ENCODE peak calls at places on chromosomes 4 and X, in seven cellular contexts. I, H, L, C, X, G and B are unnamed samples.

GRCh38 chr4:74109894-74110605 is 11.1 kb upstream of the CXCL2 start:
- DNase-seq in X (no peak), I (no peak), G (no peak), C (peak; percentile 81), L (no peak), H (no peak), B (peak; percentile 98)

GRCh38 chrX:119238557-119238956 is 2.5 kb downstream of the PGRMC1 start:
- DNase-seq in G (no peak), C (peak; percentile 2), I (no peak), H (no peak), X (no peak), L (no peak), B (peak; percentile 40)

GRCh38 chrX:108139303-108139702 is 47.7 kb downstream of the ATG4A start:
- DNase-seq in I (no peak), H (no peak), G (no peak), X (no peak), C (peak; percentile 5), L (no peak), B (peak; percentile 12)

GRCh38 chr4:153929651-153930050 is 140.8 kb upstream of the SFRP2 start:
- DNase-seq in H (no peak), L (no peak), I (no peak), G (no peak), C (no peak), X (no peak), B (no peak)

GRCh38 chr4:176789955-176790354 is 2.8 kb downstream of the VEGFC start:
- DNase-seq in H (no peak), L (peak; percentile 26), G (no peak), I (no peak), X (no peak), C (peak; percentile 89), B (peak; percentile 92)

GRCh38 chr4:79987401-79987800 is 85.6 kb downstream of the ANTXR2 start:
- DNase-seq in G (no peak), I (no peak), C (no peak), L (no peak), H (no peak), X (no peak), B (no peak)

GRCh38 chr4:3705236-3705987 is 60.8 kb upstream of the ADRA2C start:
- DNase-seq in X (no peak), C (no peak), H (no peak), I (no peak), G (peak; percentile 6), L (no peak), B (no peak)

GRCh38 chr4:81069706-81070331 is 39.3 kb downstream of the BMP3 start:
- DNase-seq in I (peak; percentile 89), C (peak; percentile 95), L (peak; percentile 80), H (peak; percentile 76), G (peak; percentile 10), X (peak; percentile 28), B (peak; percentile 90)

GRCh38 chrX:17474892-17475291 is 99.9 kb downstream of the NHS start:
- DNase-seq in G (no peak), I (no peak), C (no peak), X (no peak), L (no peak), H (no peak), B (peak; percentile 80)

GRCh38 chr4:143397335-143397734 is 60.7 kb downstream of the GAB1 start:
- DNase-seq in X (no peak), G (no peak), I (no peak), C (peak; percentile 79), L (no peak), H (no peak), B (peak; percentile 63)

GRCh38 chrX:18353931-18354368 is 538 bp downstream of the SCML2 start:
- DNase-seq in G (no peak), L (no peak), H (no peak), X (peak; percentile 17), C (no peak), I (no peak), B (no peak)

GRCh38 chr4:29553842-29554241 is 1166.3 kb upstream of the PCDH7 start:
- DNase-seq in C (peak; percentile 8), L (no peak), G (no peak), X (no peak), H (no peak), I (no peak), B (peak; percentile 5)

GRCh38 chr4:8032381-8032780 is 92.7 kb upstream of the AFAP1 start:
- DNase-seq in C (no peak), X (no peak), G (no peak), I (no peak), L (no peak), H (no peak), B (no peak)

GRCh38 chr4:149987777-149988410 is 90.4 kb upstream of the DCLK2 start:
- DNase-seq in C (no peak), X (no peak), L (no peak), G (no peak), I (no peak), H (no peak), B (no peak)

GRCh38 chrX:87518504-87518903 is 902 bp downstream of the KLHL4 start:
- DNase-seq in X (no peak), H (no peak), C (peak; percentile 22), I (no peak), L (no peak), G (no peak), B (peak; percentile 30)

GRCh38 chr4:6727081-6727942 is 11.3 kb downstream of the BLOC1S4 start:
- DNase-seq in C (no peak), G (no peak), X (no peak), I (peak; percentile 90), H (no peak), L (no peak), B (peak; percentile 21)

DNA sequence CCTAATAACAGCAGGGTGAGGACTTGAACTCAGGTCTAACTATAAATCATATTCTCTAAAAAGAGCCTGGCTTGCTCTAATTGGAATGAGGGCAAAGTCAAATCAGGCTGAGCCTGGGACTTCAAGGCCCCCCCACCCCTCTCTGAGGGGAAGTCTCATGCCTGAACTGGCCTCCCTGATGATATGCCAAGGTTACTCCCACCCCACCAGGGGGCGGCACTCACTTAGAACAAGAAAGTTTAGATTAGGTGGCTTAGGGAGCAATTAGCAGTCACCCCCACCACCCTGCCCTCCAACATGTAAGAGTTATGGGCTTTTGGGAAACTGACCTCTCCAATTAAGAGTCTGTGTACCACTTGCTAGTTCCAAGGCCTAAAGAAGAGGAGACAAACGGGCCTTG is 2.7 kb downstream of the FOXO4 start:
- DNase-seq in I (peak; percentile 47), C (peak; percentile 46), G (peak; percentile 40), L (peak; percentile 35), H (peak; percentile 77), X (peak; percentile 48), B (peak; percentile 42)
- TF ChIP-seq CTCF in I (peak; percentile 63), C (peak; percentile 31), G (peak; percentile 57), L (no peak), H (no peak), X (peak; percentile 42), B (peak; percentile 37)

DNA sequence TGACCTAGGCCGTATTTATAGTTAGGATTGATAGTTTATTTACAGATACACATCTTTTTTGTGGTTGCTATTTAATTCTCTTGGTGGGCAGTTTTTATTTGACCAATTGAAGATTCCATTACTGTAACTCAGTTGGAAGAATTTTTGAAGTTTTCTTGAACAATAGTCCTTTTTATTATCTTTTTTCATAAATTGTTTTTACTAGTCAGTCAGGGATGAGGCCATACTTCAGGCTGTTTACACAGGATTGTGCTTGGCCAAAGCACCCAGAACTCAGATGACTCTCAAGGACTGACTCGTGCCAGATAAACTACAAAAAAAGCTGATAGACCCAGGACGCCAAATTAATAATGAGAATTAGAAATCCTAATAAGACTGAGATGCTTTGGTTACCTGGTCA is 7.0 kb downstream of the HERC3 start:
- DNase-seq in C (peak; percentile 48), G (no peak), I (no peak), L (peak; percentile 30), X (no peak), H (no peak), B (peak; percentile 60)
- H3K4me3 ChIP-seq in C (peak overlapping the region; percentile 32), G (peak overlapping the region; percentile 20), I (no peak overlapping the region), L (no peak overlapping the region), X (no peak overlapping the region), H (no peak overlapping the region), B (no peak overlapping the region)

GRCh38 chr4:110271986-110272385 is 73.6 kb upstream of the ELOVL6 start:
- DNase-seq in X (no peak), L (no peak), I (no peak), C (no peak), G (no peak), H (no peak), B (peak; percentile 12)
- TF ChIP-seq CTCF in X (no peak), L (no peak), I (no peak), C (no peak), G (no peak), H (no peak), B (no peak)

GRCh38 chrX:16125520-16126149 is 2.3 kb downstream of the GRPR start:
- DNase-seq in C (no peak), G (no peak), I (no peak), H (no peak), X (no peak), L (peak; percentile 8), B (no peak)

GRCh38 chrX:16120431-16120830 is 2.9 kb upstream of the GRPR start:
- DNase-seq in X (no peak), G (no peak), C (no peak), L (no peak), H (no peak), I (no peak), B (no peak)

GRCh38 chrX:16119353-16120220 is 3.8 kb upstream of the GRPR start:
- DNase-seq in G (no peak), X (no peak), L (no peak), C (no peak), I (no peak), H (no peak), B (no peak)

GRCh38 chrX:16124201-16124600 is 836 bp downstream of the GRPR start:
- DNase-seq in H (no peak), X (no peak), G (no peak), I (no peak), L (no peak), C (no peak), B (no peak)

GRCh38 chrX:16123222-16123786 is at the start of gene GRPR:
- DNase-seq in X (peak; percentile 50), H (peak; percentile 84), L (peak; percentile 65), I (peak; percentile 88), G (peak; percentile 55), C (peak; percentile 81), B (peak; percentile 85)
- H3K4me3 ChIP-seq in X (no peak within 1 kb of the TSS), H (peak within 1 kb of the TSS; percentile 9), L (no peak within 1 kb of the TSS), I (no peak within 1 kb of the TSS), G (no peak within 1 kb of the TSS), C (no peak within 1 kb of the TSS), B (no peak within 1 kb of the TSS)

GRCh38 chr4:42655921-42656735 is 777 bp downstream of the ATP8A1 start:
- DNase-seq in X (peak; percentile 22), I (no peak), G (peak; percentile 40), L (peak; percentile 45), H (peak; percentile 66), C (no peak), B (no peak)

GRCh38 chr4:42653606-42654560 is 3.0 kb downstream of the ATP8A1 start:
- DNase-seq in H (no peak), L (peak; percentile 52), G (no peak), X (no peak), C (no peak), I (no peak), B (peak; percentile 20)

GRCh38 chr4:42654606-42655005 is 2.3 kb downstream of the ATP8A1 start:
- DNase-seq in G (no peak), H (no peak), C (peak; percentile 84), I (no peak), X (no peak), L (no peak), B (peak; percentile 92)

GRCh38 chr4:42656736-42656985 is 244 bp downstream of the ATP8A1 start:
- DNase-seq in G (no peak), H (no peak), X (no peak), C (no peak), L (no peak), I (no peak), B (no peak)

GRCh38 chr4:42655248-42655647 is 1.7 kb downstream of the ATP8A1 start:
- DNase-seq in G (no peak), L (no peak), H (no peak), X (no peak), I (no peak), C (no peak), B (no peak)
- TF ChIP-seq CTCF in G (no peak), L (no peak), H (no peak), X (no peak), I (no peak), C (no peak), B (no peak)